ENCODE peak calls at places on chromosome 20, in five cellular contexts. R is CD4-positive, CD25-positive, alpha-beta regulatory T cell; D is endodermal cell; L is Peyer's patch; T is uterus. U is an unnamed sample.

GRCh38 chr20:39676857-39677351 is 714.8 kb downstream of the DHX35 start:
- DNase-seq in R (no peak), D (no peak), L (no peak), T (no peak), U (no peak)

GRCh38 chr20:43960231-43960630 is 45.6 kb downstream of the TOX2 start:
- DNase-seq in R (no peak), D (peak), L (no peak), T (no peak), U (no peak)

GRCh38 chr20:57650756-57651483 is 30.7 kb upstream of the ZBP1 start:
- DNase-seq in R (no peak), D (no peak), L (peak), T (no peak), U (peak)

GRCh38 chr20:59007758-59008511 is 881 bp upstream of the CTSZ start:
- DNase-seq in R (no peak), D (peak), L (peak), T (no peak), U (peak)

GRCh38 chr20:21705466-21706344 is at the start of gene PAX1:
- DNase-seq in R (no peak), D (peak), L (no peak), T (no peak), U (peak)

GRCh38 chr20:46438156-46438750 is 31.8 kb upstream of the ELMO2 start:
- DNase-seq in R (peak), D (peak), L (no peak), T (no peak), U (peak)

GRCh38 chr20:9492067-9492466 is 22.3 kb upstream of the LAMP5 start:
- DNase-seq in R (no peak), D (no peak), L (no peak), T (no peak), U (no peak)

GRCh38 chr20:13336308-13337089 is 115.4 kb downstream of the ISM1 start:
- DNase-seq in R (no peak), D (no peak), L (no peak), T (no peak), U (no peak)

GRCh38 chr20:25320035-25320800 is 70.4 kb downstream of the ABHD12 start:
- DNase-seq in R (no peak), D (no peak), L (no peak), T (no peak), U (peak)

GRCh38 chr20:8997720-8998119 is 71.2 kb upstream of the PLCB4 start:
- DNase-seq in R (no peak), D (no peak), L (no peak), T (no peak), U (no peak)

GRCh38 chr20:55961351-55962320 is 43.7 kb downstream of the CBLN4 start:
- DNase-seq in R (no peak), D (no peak), L (no peak), T (peak), U (no peak)

GRCh38 chr20:10602141-10602660 is 71.6 kb downstream of the JAG1 start:
- DNase-seq in R (no peak), D (no peak), L (no peak), T (no peak), U (no peak)

GRCh38 chr20:23048283-23049200 is 930 bp downstream of the THBD start:
- DNase-seq in R (peak), D (peak), L (no peak), T (peak), U (no peak)

GRCh38 chr20:39282619-39283092 is 320.5 kb downstream of the DHX35 start:
- DNase-seq in R (no peak), D (peak), L (no peak), T (no peak), U (no peak)

GRCh38 chr20:33584976-33585375 is 77.2 kb upstream of the C20orf144 start:
- DNase-seq in R (no peak), D (no peak), L (no peak), T (no peak), U (peak)

GRCh38 chr20:44942264-44942973 is 17.8 kb downstream of the TOMM34 start:
- DNase-seq in R (no peak), D (peak), L (no peak), T (no peak), U (no peak)

GRCh38 chr20:47704746-47705496 is 80.4 kb downstream of the SULF2 start:
- DNase-seq in R (no peak), D (no peak), L (no peak), T (peak), U (no peak)

GRCh38 chr20:10282930-10283556 is 64.4 kb downstream of the SNAP25 start:
- DNase-seq in R (no peak), D (no peak), L (no peak), T (no peak), U (peak)

GRCh38 chr20:12047838-12048432 is 130.2 kb downstream of the BTBD3 start:
- DNase-seq in R (no peak), D (no peak), L (no peak), T (no peak), U (no peak)

GRCh38 chr20:63033635-63034510 is 27.1 kb upstream of the BHLHE23 start:
- DNase-seq in R (no peak), D (no peak), L (no peak), T (no peak), U (peak)
- H3K4me3 ChIP-seq in R (no peak), D (no peak), L (no peak), T (no peak), U (no peak)

DNA sequence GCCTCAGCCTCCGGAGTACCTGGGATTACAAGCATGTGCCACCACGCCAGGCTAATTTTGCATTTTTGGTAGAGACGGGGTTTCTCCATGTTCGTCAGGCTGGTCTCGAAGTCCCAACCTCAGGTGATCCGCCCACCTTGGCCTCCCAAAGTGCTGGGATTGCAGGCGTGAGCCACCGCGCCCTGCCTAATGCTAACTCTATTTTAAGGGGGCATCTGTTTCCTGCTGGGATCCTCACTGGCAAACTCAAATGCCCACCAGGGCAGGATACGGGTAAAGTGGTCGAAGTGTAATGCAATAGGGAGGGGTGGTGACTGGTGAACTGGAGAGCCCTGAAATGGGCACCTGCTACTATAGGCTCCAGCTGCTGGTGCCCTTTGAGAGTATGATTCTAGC is 131.9 kb upstream of the ZNF217 start:
- DNase-seq in R (no peak), D (no peak), L (no peak), T (no peak), U (no peak)
- H3K27ac ChIP-seq in R (no peak), D (no peak), L (no peak), T (no peak), U (no peak)

DNA sequence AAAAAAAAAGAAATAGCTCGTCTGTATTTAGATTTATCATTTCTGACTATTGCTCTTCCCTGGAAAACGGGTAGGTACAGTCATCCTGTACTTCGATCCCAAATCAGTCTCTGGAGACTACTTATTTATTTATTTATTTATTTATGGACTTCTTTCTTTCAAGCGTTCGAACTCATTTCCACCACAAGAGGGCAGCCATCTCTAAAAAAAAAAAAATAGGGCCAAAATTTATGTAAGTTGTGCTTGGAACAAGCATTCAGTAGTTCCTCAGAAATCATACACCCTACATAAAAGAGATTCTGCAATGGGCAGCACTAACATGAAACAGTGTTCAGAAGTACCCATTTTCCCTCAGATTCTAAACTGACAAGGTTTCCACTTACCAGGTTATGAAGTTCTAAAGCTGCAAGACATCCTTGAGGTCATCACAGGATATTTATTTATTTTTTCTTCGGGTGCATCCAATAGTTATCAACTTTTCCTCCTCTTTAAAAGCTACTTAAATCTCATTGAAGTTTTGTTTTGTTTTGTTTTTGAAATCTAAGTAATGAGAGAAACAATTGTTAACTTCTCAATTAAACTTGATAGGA is 1.9 kb upstream of the BMP2 start:
- DNase-seq in R (peak), D (no peak), L (no peak), T (no peak), U (peak)
- H3K4me3 ChIP-seq in R (no peak), D (no peak), L (no peak), T (no peak), U (no peak)

GRCh38 chr20:54346269-54346668 is 129.1 kb upstream of the DOK5 start:
- DNase-seq in R (no peak), D (no peak), L (no peak), T (no peak), U (no peak)

GRCh38 chr20:54345817-54346216 is 129.6 kb upstream of the DOK5 start:
- DNase-seq in R (no peak), D (no peak), L (no peak), T (no peak), U (peak)

GRCh38 chr20:54347216-54347833 is 128.1 kb upstream of the DOK5 start:
- DNase-seq in R (no peak), D (no peak), L (no peak), T (no peak), U (no peak)

GRCh38 chr20:54343634-54344033 is 131.8 kb upstream of the DOK5 start:
- DNase-seq in R (no peak), D (no peak), L (no peak), T (no peak), U (no peak)

DNA sequence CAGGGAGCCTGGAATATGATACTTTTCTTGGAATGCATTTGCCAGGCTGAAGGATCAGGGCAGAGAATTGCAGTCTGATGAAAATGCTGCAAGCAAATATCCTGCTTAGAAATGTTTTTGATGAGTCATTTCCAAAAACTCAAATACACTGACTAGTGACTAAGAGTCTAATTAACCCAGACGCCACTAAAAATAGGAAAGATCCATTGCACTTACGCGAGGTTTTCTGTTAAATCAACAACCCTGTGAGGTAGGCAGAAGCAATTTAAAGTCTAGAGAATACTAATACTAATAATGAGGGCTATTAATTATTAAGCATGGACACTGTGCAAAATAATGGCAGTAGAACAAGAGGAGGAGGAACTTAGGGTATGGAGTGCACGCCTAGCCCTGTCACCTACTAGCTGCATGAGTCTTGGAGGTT is 130.1 kb upstream of the DOK5 start:
- DNase-seq in R (peak), D (no peak), L (no peak), T (no peak), U (peak)
- H3K27ac ChIP-seq in R (no peak), D (no peak), L (no peak), T (no peak), U (peak)

GRCh38 chr20:63253065-63253437 is 1.2 kb downstream of the NKAIN4 start:
- DNase-seq in R (no peak), D (no peak), L (no peak), T (no peak), U (no peak)
- H3K4me3 ChIP-seq in R (no peak), D (peak), L (no peak), T (no peak), U (no peak)

DNA sequence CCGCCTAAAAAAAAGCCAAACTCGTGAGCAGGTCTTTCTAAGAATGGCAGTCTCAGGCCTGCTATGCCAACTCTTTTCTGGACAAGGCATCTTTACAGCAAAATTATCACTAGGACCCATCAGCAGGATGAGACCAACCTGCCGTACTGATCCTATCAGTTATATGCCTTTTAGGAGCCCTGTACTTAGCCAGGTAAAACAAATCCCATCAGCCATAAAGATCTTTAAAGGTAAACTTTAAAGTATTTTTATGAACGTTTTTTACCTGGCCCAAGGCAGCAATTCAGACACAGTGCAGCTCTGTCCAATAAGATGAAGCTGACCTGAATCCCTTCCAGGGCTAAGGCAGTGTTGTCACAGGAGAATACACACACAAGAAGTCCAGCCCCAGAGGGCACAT is 51.3 kb upstream of the TGM3 start:
- DNase-seq in R (no peak), D (no peak), L (no peak), T (no peak), U (no peak)
- H3K27ac ChIP-seq in R (no peak), D (peak), L (no peak), T (no peak), U (no peak)

GRCh38 chr20:50085146-50085480 is 27.8 kb downstream of the UBE2V1 start:
- DNase-seq in R (no peak), D (no peak), L (no peak), T (no peak), U (peak)

GRCh38 chr20:50089140-50089786 is 23.7 kb downstream of the UBE2V1 start:
- DNase-seq in R (no peak), D (no peak), L (no peak), T (no peak), U (no peak)

GRCh38 chr20:50083034-50083433 is 29.9 kb downstream of the UBE2V1 start:
- DNase-seq in R (no peak), D (no peak), L (no peak), T (no peak), U (peak)

GRCh38 chr20:50088022-50088421 is 24.9 kb downstream of the UBE2V1 start:
- DNase-seq in R (no peak), D (no peak), L (no peak), T (no peak), U (no peak)

DNA sequence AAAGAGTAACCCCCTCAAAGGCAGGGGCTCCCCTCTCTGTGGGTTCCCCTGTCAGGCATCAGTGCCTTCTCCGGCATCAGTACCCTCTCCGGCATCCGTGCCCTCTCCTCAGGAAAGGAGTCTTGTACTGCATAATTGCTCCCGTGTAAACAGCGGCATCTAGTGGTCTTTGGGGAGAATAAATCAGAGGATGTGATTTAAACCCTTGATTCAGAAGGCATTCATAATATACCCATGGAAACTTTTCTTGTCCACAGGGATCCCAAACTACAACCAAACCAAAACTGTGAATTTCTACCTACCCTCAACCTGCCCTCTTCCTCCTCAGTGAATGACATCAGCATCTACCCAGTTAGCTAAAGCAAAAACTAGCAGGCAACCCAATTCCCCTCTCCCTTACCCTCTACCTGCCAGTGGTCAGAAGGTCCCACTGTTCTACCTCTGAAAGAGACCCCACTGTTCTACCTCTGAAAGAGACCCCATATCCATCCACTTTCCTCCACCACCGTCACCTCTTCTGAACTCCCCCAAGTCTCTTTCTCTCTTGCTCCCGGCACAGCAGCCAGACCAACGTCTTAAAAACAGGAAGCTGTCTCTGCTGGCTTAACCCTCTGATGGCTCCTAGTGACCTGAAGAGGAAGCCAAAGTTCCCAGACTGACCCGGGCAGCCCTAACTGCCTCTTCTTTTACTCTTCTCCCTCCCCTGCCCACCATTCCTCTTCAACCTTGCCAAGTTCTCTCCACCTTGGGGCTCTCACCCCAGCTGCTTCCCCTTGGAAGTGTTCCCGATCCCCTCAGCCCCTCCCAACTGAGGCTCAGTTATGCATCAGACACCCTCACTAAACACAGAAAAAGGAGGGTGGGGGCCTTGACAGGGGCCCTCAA is 27.2 kb downstream of the UBE2V1 start:
- DNase-seq in R (peak), D (peak), L (peak), T (peak), U (peak)
- H3K4me3 ChIP-seq in R (peak), D (no peak), L (no peak), T (peak), U (peak)

GRCh38 chr20:34791289-34792020 is 34.0 kb downstream of the NCOA6 start:
- DNase-seq in R (no peak), D (no peak), L (no peak), T (no peak), U (no peak)
- H3K27ac ChIP-seq in R (no peak), D (no peak), L (no peak), T (no peak), U (peak)